ENCODE peak calls at places on chromosomes 3 and 15, in four cellular contexts. Q is colonic mucosa, R is midbrain, V is DMS53. S is an unnamed sample.

GRCh38 chr3:115448856-115449255 is 174.5 kb upstream of the GAP43 start:
- DNase-seq in Q (no peak), R (no peak), V (no peak), S (no peak)

GRCh38 chr3:197505796-197506553 is 49.8 kb downstream of the BDH1 start:
- DNase-seq in Q (peak; percentile 45), R (no peak), V (no peak), S (no peak)

GRCh38 chr15:71807691-71808091 is 2.7 kb upstream of the NR2E3 start:
- DNase-seq in Q (no peak), R (no peak), V (no peak), S (no peak)

GRCh38 chr3:194987571-194988494 is 283.1 kb downstream of the XXYLT1 start:
- DNase-seq in Q (no peak), R (no peak), V (no peak), S (no peak)

GRCh38 chr3:57661404-57661803 is 31.5 kb downstream of the DENND6A start:
- DNase-seq in Q (no peak), R (no peak), V (no peak), S (no peak)

GRCh38 chr3:149658444-149659172 is 783 bp upstream of the WWTR1 start:
- DNase-seq in Q (peak; percentile 53), R (peak; percentile 82), V (peak; percentile 90), S (peak; percentile 5)

GRCh38 chr3:148727242-148727641 is 29.5 kb downstream of the AGTR1 start:
- DNase-seq in Q (peak; percentile 23), R (peak; percentile 77), V (peak; percentile 84), S (no peak)

GRCh38 chr15:33963831-33964664 is 4.2 kb upstream of the CHRM5 start:
- DNase-seq in Q (no peak), R (peak; percentile 31), V (peak; percentile 47), S (no peak)

GRCh38 chr3:64008952-64009351 is 14.3 kb downstream of the PSMD6 start:
- DNase-seq in Q (no peak), R (no peak), V (no peak), S (no peak)

GRCh38 chr3:129699199-129699598 is 92.7 kb upstream of the PLXND1 start:
- DNase-seq in Q (no peak), R (no peak), V (no peak), S (no peak)

GRCh38 chr3:47065058-47065457 is 85.6 kb downstream of the NBEAL2 start:
- DNase-seq in Q (no peak), R (no peak), V (no peak), S (no peak)

GRCh38 chr3:101189786-101190185 is 130.6 kb downstream of the IMPG2 start:
- DNase-seq in Q (no peak), R (no peak), V (no peak), S (no peak)

GRCh38 chr15:74620636-74621545 is 5.3 kb downstream of the CLK3 start:
- DNase-seq in Q (peak; percentile 75), R (peak; percentile 79), V (peak; percentile 86), S (peak; percentile 39)

GRCh38 chr3:11306815-11307589 is 34.8 kb downstream of the ATG7 start:
- DNase-seq in Q (no peak), R (no peak), V (no peak), S (no peak)

GRCh38 chr15:50390549-50391264 is 33.5 kb upstream of the USP8 start:
- DNase-seq in Q (no peak), R (no peak), V (peak; percentile 81), S (no peak)

GRCh38 chr3:54146383-54147239 is 24.3 kb downstream of the CACNA2D3 start:
- DNase-seq in Q (peak; percentile 37), R (peak; percentile 39), V (peak; percentile 69), S (no peak)

GRCh38 chr3:95311272-95311671 is 1248.4 kb downstream of the NSUN3 start:
- DNase-seq in Q (no peak), R (no peak), V (no peak), S (no peak)

GRCh38 chr3:154548341-154548740 is 118.4 kb upstream of the GPR149 start:
- DNase-seq in Q (no peak), R (no peak), V (no peak), S (no peak)

GRCh38 chr3:197035577-197035976 is 6.0 kb upstream of the MELTF start:
- DNase-seq in Q (no peak), R (no peak), V (no peak), S (no peak)

GRCh38 chr15:48096813-48097212 is 24.0 kb upstream of the SLC24A5 start:
- DNase-seq in Q (no peak), R (no peak), V (no peak), S (no peak)

GRCh38 chr15:94033014-94033682 is 198.2 kb upstream of the MCTP2 start:
- DNase-seq in Q (no peak), R (no peak), V (no peak), S (no peak)

GRCh38 chr15:57345584-57345983 is 30.7 kb upstream of the CGNL1 start:
- DNase-seq in Q (no peak), R (no peak), V (peak; percentile 57), S (no peak)

GRCh38 chr15:68983821-68984517 is 30.5 kb upstream of the NOX5 start:
- DNase-seq in Q (no peak), R (no peak), V (no peak), S (no peak)

GRCh38 chr15:90004671-90005070 is 3.5 kb downstream of the ZNF710 start:
- DNase-seq in Q (no peak), R (peak; percentile 28), V (peak; percentile 38), S (no peak)

GRCh38 chr3:186705882-186706780 is 11.0 kb upstream of the KNG1 start:
- DNase-seq in Q (no peak), R (no peak), V (no peak), S (peak; percentile 31)

GRCh38 chr3:144031938-144032337 is 60.3 kb downstream of the DIPK2A start:
- DNase-seq in Q (no peak), R (peak; percentile 95), V (no peak), S (no peak)

GRCh38 chr3:178646205-178646604 is 110.0 kb downstream of the KCNMB2 start:
- DNase-seq in Q (no peak), R (no peak), V (peak; percentile 20), S (no peak)

GRCh38 chr15:85514413-85514812 is 134.0 kb downstream of the AKAP13 start:
- DNase-seq in Q (no peak), R (no peak), V (no peak), S (no peak)

GRCh38 chr15:67030036-67030762 is 35.2 kb upstream of the SMAD3 start:
- DNase-seq in Q (peak; percentile 53), R (no peak), V (peak; percentile 74), S (no peak)

GRCh38 chr3:38136272-38136806 is 588 bp downstream of the ACAA1 start:
- DNase-seq in Q (peak; percentile 53), R (no peak), V (peak; percentile 33), S (no peak)

GRCh38 chr3:146390967-146391366 is 78.4 kb downstream of the PLSCR2 start:
- DNase-seq in Q (peak; percentile 31), R (no peak), V (no peak), S (no peak)

GRCh38 chr3:182241777-182242556 is 530.2 kb downstream of the SOX2 start:
- DNase-seq in Q (no peak), R (peak; percentile 84), V (no peak), S (no peak)

GRCh38 chr3:44883213-44883955 is 9.0 kb downstream of the TGM4 start:
- DNase-seq in Q (no peak), R (no peak), V (no peak), S (no peak)

GRCh38 chr3:3559786-3560185 is 239.4 kb upstream of the LRRN1 start:
- DNase-seq in Q (no peak), R (no peak), V (no peak), S (no peak)

GRCh38 chr3:41523897-41524296 is 324.6 kb downstream of the CTNNB1 start:
- DNase-seq in Q (no peak), R (no peak), V (no peak), S (no peak)

GRCh38 chr3:100073555-100074307 is 40.6 kb downstream of the FILIP1L start:
- DNase-seq in Q (no peak), R (peak; percentile 26), V (no peak), S (no peak)

GRCh38 chr15:97168704-97169475 is 791.6 kb upstream of the ARRDC4 start:
- DNase-seq in Q (no peak), R (no peak), V (no peak), S (no peak)

GRCh38 chr3:110623571-110623970 is 448.0 kb upstream of the NECTIN3 start:
- DNase-seq in Q (no peak), R (no peak), V (no peak), S (no peak)